ENCODE peak calls at places on chromosomes 6 and 20, in nine cellular contexts. K, Z, B, Y, E, X, H, L and D are unnamed samples.
A peak's percentile ranks its signal among the peaks of the same experiment; 100 is the strongest.

GRCh38 chr6:7165002-7165735 is 57.4 kb downstream of the RREB1 start:
- DNase-seq in Z (no peak), E (no peak), L (no peak), H (no peak), X (no peak), K (no peak), Y (peak; percentile 68), B (no peak), D (no peak)

GRCh38 chr20:50930139-50931047 is 844 bp downstream of the ADNP start:
- DNase-seq in K (peak; percentile 76), X (no peak), L (no peak), E (peak; percentile 17), B (peak; percentile 13), H (peak; percentile 37), Y (no peak), Z (peak; percentile 19), D (no peak)

GRCh38 chr6:136486357-136486756 is 63.9 kb downstream of the MAP7 start:
- DNase-seq in X (no peak), H (no peak), L (no peak), Y (no peak), E (no peak), K (no peak), B (peak; percentile 54), Z (no peak), D (peak; percentile 31)

GRCh38 chr6:15473174-15473573 is 189.7 kb downstream of the DTNBP1 start:
- DNase-seq in K (no peak), Y (no peak), B (no peak), E (no peak), Z (no peak), H (no peak), X (no peak), L (no peak), D (no peak)

GRCh38 chr6:41232667-41233066 is 4.5 kb downstream of the TREML4 start:
- DNase-seq in L (no peak), Z (no peak), K (no peak), Y (no peak), E (no peak), B (no peak), H (no peak), X (no peak), D (no peak)

GRCh38 chr6:19669206-19669605 is 168.0 kb upstream of the ID4 start:
- DNase-seq in L (no peak), X (no peak), K (no peak), E (no peak), Y (no peak), B (no peak), H (no peak), Z (no peak), D (no peak)

GRCh38 chr6:41552723-41553122 is 6.5 kb downstream of the FOXP4 start:
- DNase-seq in B (no peak), Y (no peak), L (no peak), X (no peak), E (no peak), K (no peak), H (no peak), Z (no peak), D (no peak)

GRCh38 chr6:154496191-154496590 is 14.3 kb downstream of the CNKSR3 start:
- DNase-seq in E (no peak), Z (no peak), Y (no peak), X (no peak), B (no peak), H (no peak), L (no peak), K (no peak), D (no peak)

GRCh38 chr6:44000164-44000842 is 126.9 kb downstream of the MRPL14 start:
- DNase-seq in B (no peak), Y (peak; percentile 25), E (no peak), L (no peak), Z (no peak), K (peak; percentile 92), X (no peak), H (no peak), D (no peak)

GRCh38 chr20:560680-561079 is 17.1 kb upstream of the CSNK2A1 start:
- DNase-seq in B (no peak), Z (no peak), L (no peak), X (no peak), H (no peak), K (no peak), Y (no peak), E (no peak), D (no peak)

GRCh38 chr6:82022614-82023102 is 224.9 kb downstream of the IBTK start:
- DNase-seq in Y (peak; percentile 84), E (no peak), H (no peak), B (no peak), X (no peak), K (no peak), Z (no peak), L (no peak), D (no peak)

GRCh38 chr6:41644297-41644879 is 6.1 kb downstream of the MDFI start:
- DNase-seq in Z (no peak), Y (no peak), K (peak; percentile 59), H (no peak), E (no peak), X (no peak), B (peak; percentile 97), L (no peak), D (peak; percentile 58)

GRCh38 chr20:60481051-60481741 is 523.0 kb downstream of the CDH26 start:
- DNase-seq in K (no peak), H (no peak), X (no peak), Z (no peak), E (no peak), Y (no peak), B (no peak), L (no peak), D (no peak)

GRCh38 chr6:83044211-83044768 is 21.4 kb downstream of the UBE3D start:
- DNase-seq in K (no peak), E (no peak), Y (no peak), X (no peak), H (no peak), Z (no peak), L (no peak), B (no peak), D (no peak)
- TF ChIP-seq CTCF in K (no peak), E (no peak), Y (no peak), X (no peak), H (no peak), Z (no peak), L (no peak), B (no peak), D (no peak)

GRCh38 chr6:97437087-97437486 is 154.1 kb upstream of the MMS22L start:
- DNase-seq in Z (no peak), H (no peak), X (no peak), E (no peak), B (no peak), K (no peak), Y (peak; percentile 18), L (no peak), D (no peak)

GRCh38 chr6:97443408-97444080 is 160.5 kb upstream of the MMS22L start:
- DNase-seq in L (no peak), K (no peak), X (no peak), E (no peak), Z (no peak), H (no peak), B (no peak), Y (no peak), D (no peak)

GRCh38 chr6:97445406-97445805 is 162.4 kb upstream of the MMS22L start:
- DNase-seq in B (no peak), Y (no peak), H (no peak), K (no peak), E (no peak), L (no peak), Z (no peak), X (no peak), D (no peak)

GRCh38 chr6:97438011-97438671 is 155.1 kb upstream of the MMS22L start:
- DNase-seq in E (no peak), L (no peak), Y (no peak), H (no peak), K (no peak), X (no peak), B (no peak), Z (no peak), D (no peak)

DNA sequence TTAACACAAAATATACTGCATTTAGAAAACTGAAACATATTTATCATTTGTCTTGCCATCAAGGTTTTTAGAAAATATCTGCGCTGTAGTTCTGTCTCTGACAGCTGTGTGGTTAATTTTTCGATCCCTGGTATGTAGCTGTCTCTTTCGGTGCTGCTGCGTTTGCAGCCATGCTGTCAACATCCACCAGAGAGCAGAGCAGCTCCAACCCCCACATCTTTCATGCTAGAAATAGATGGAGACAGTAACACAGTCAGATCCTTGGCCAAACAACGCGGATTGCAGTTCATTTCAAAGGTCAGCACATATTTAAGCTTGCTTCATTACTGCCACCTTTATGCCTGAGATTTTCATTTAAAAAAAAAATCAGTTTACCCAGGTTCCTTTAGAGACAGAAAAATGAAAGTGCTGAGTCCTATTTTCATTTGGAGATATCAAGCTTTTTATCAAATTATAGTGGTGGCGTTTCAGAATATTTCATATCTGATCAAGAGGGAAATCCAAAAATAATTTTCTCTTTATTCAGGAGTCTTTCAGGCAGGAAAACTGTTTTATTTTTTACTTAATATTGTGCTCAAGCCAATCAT is 157.7 kb upstream of the MMS22L start:
- DNase-seq in L (no peak), Z (no peak), H (no peak), X (no peak), B (peak; percentile 75), E (no peak), Y (peak; percentile 12), K (no peak), D (no peak)
- TF ChIP-seq CTCF in L (no peak), Z (no peak), H (peak; percentile 15), X (no peak), B (peak; percentile 77), E (peak; percentile 58), Y (peak; percentile 32), K (no peak), D (peak; percentile 57)

DNA sequence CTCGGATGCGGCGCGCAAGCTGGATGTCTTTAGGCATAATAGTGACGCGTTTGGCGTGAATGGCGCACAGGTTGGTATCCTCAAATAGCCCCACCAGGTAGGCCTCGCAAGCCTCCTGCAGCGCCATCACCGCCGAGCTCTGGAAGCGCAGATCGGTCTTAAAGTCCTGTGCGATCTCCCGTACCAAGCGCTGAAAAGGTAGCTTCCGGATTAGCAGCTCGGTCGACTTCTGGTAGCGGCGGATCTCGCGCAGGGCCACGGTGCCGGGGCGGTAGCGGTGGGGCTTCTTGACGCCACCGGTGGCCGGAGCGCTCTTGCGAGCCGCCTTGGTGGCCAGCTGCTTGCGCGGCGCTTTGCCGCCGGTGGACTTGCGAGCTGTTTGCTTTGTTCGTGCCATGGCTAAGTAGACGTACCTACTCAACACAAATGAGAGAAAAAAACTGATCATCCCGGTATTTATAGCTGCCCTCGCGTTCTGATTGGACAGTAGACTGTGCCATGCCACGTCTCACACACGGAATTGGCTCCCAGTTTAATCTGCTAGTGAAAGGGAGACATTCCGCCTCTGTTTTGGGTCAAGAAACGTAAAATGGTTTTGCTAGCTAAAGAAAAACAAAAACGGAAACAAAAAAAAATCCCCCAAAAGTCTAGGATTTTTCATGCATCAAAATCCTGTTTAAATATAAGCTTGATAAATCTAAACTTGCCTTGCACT is 40.1 kb downstream of the OR2B2 start:
- DNase-seq in B (no peak), Y (peak; percentile 97), L (peak; percentile 80), X (peak; percentile 76), H (peak; percentile 34), E (peak; percentile 76), K (peak; percentile 82), Z (peak; percentile 93), D (no peak)
- TF ChIP-seq CTCF in B (no peak), Y (peak; percentile 24), L (no peak), X (no peak), H (no peak), E (peak; percentile 48), K (peak; percentile 18), Z (no peak), D (no peak)

DNA sequence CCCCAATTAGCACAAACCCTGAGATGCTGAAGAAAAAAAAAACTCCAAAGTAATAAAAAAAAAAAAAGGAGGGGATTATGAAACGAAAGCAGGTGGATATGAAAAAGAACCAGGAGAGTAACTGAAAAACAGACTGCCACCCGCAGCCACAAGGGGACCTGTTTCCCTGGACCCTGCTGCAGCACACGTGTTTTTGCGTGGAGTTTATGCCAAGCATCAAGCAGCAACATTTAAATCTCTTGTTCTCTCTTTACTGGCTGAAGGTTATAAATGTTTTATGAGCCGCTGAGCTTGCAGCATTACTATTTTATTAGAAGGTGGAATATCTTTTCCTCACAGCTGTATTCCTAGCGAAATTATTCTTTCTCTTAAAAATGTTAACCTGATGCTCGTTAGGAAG is 131.6 kb upstream of the OLIG3 start:
- DNase-seq in Z (no peak), L (no peak), E (no peak), B (no peak), H (no peak), K (no peak), X (no peak), Y (no peak), D (no peak)
- TF ChIP-seq CTCF in Z (no peak), L (peak; percentile 21), E (no peak), B (peak; percentile 17), H (no peak), K (no peak), X (no peak), Y (no peak), D (no peak)